ENCODE peak calls at places on chromosomes 1 and 21, in eight cellular contexts. U is tibial nerve, Y is left ventricle myocardium inferior, H is uterus, X is brain microvascular endothelial cell, Q is AG09319, L is colonic mucosa, E is esophagus squamous epithelium. M is an unnamed sample.

GRCh38 chr1:114549137-114549536 is 32.3 kb downstream of the BCAS2 start:
- DNase-seq in E (no peak), X (no peak), Y (no peak), H (no peak), Q (no peak), U (no peak), L (no peak), M (no peak)

GRCh38 chr1:101757985-101758384 is 238.7 kb downstream of the OLFM3 start:
- DNase-seq in E (no peak), X (no peak), H (no peak), Y (no peak), U (no peak), L (no peak), Q (no peak), M (no peak)

GRCh38 chr1:229661897-229662296 is 35.9 kb downstream of the URB2 start:
- DNase-seq in Y (no peak), Q (no peak), U (no peak), E (no peak), H (no peak), L (no peak), X (no peak), M (no peak)

GRCh38 chr1:39104158-39105060 is 78.3 kb downstream of the NDUFS5 start:
- DNase-seq in U (no peak), Y (peak), Q (no peak), X (no peak), E (no peak), H (no peak), L (peak), M (no peak)

GRCh38 chr1:224182866-224183590 is at the start of gene DEGS1:
- DNase-seq in U (peak), E (peak), L (peak), Y (peak), Q (no peak), X (peak), H (peak), M (peak)

GRCh38 chr21:39136711-39137110 is 46.5 kb downstream of the PSMG1 start:
- DNase-seq in H (no peak), E (no peak), Q (no peak), Y (no peak), L (no peak), X (peak), U (no peak), M (no peak)

GRCh38 chr1:201655910-201656669 is 117.2 kb downstream of the NAV1 start:
- DNase-seq in Q (no peak), Y (no peak), U (no peak), H (peak), L (peak), X (no peak), E (no peak), M (no peak)

GRCh38 chr1:221487781-221488520 is 253.9 kb downstream of the DUSP10 start:
- DNase-seq in U (no peak), Q (peak), L (no peak), Y (no peak), E (no peak), X (peak), H (no peak), M (no peak)

GRCh38 chr1:87463917-87464565 is 135.4 kb downstream of the LMO4 start:
- DNase-seq in U (no peak), L (no peak), E (no peak), Q (no peak), Y (no peak), H (no peak), X (no peak), M (no peak)

GRCh38 chr1:82099170-82099569 is 298.4 kb downstream of the ADGRL2 start:
- DNase-seq in Q (no peak), Y (no peak), U (no peak), E (no peak), H (no peak), L (no peak), X (no peak), M (no peak)

GRCh38 chr1:43293896-43294760 is 6.7 kb upstream of the TIE1 start:
- DNase-seq in Q (no peak), X (peak), E (no peak), H (no peak), Y (no peak), U (no peak), L (peak), M (no peak)

GRCh38 chr1:179760521-179760920 is 17.4 kb downstream of the FAM163A start:
- DNase-seq in U (no peak), E (no peak), Q (no peak), H (no peak), X (no peak), Y (no peak), L (no peak), M (no peak)

GRCh38 chr1:96508226-96508625 is 213.4 kb upstream of the PTBP2 start:
- DNase-seq in Y (no peak), L (no peak), X (no peak), Q (no peak), E (no peak), H (no peak), U (no peak), M (no peak)
- TF ChIP-seq CTCF in Y (no peak), L (no peak), X (no peak), Q (no peak), E (no peak), H (no peak), U (no peak), M (peak)

GRCh38 chr21:35035581-35035980 is 13.5 kb downstream of the RUNX1 start:
- DNase-seq in H (no peak), Y (no peak), X (no peak), L (no peak), E (no peak), U (no peak), Q (no peak), M (no peak)
- TF ChIP-seq CTCF in H (no peak), Y (no peak), X (no peak), L (no peak), E (no peak), U (no peak), Q (no peak), M (no peak)

DNA sequence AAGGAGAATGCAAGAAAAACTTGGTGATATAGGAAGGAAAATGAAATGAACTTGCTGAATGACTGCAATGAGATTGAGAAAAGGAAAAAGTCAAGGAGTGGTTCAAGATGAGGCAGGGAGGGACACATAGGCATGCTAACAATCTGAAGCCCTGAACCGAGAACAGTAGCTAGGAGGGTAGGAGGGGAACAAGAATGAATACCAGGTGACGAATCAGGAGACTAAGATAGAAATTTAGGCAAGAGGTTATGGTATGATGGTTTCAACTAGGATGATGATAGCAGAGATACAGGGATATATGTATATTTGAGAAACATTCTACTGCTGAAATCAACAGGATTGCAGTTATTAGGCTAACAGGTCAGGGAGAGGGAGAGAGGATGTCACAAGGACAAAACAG is 44.1 kb downstream of the SMYD3 start:
- DNase-seq in U (no peak), Q (no peak), L (no peak), H (no peak), X (no peak), E (no peak), Y (no peak), M (no peak)
- TF ChIP-seq CTCF in U (no peak), Q (no peak), L (no peak), H (no peak), X (no peak), E (no peak), Y (no peak), M (no peak)

GRCh38 chr21:18722193-18722592 is 318.6 kb upstream of the TMPRSS15 start:
- DNase-seq in X (no peak), Q (no peak), E (no peak), H (no peak), L (no peak), U (no peak), Y (no peak), M (no peak)
- TF ChIP-seq CTCF in X (no peak), Q (no peak), E (no peak), H (no peak), L (no peak), U (no peak), Y (no peak), M (no peak)

M was measured in D721Med.